ENCODE peak calls at places on chromosomes 7 and 10, in four cellular contexts. G, O, Y and F are unnamed samples.

GRCh38 chr10:117004627-117005453 is at the start of gene SHTN1:
- DNase-seq in Y (peak; percentile 39), G (peak; percentile 68), O (peak; percentile 24), F (no peak)

GRCh38 chr10:112548535-112549276 is 101.7 kb downstream of the VTI1A start:
- DNase-seq in Y (no peak), G (no peak), O (no peak), F (no peak)

GRCh38 chr10:113600569-113600968 is 47.7 kb downstream of the HABP2 start:
- DNase-seq in Y (no peak), G (no peak), O (no peak), F (no peak)

GRCh38 chr7:40746841-40747556 is 612.2 kb downstream of the SUGCT start:
- DNase-seq in O (no peak), Y (no peak), G (peak; percentile 50), F (no peak)

GRCh38 chr7:30796105-30796869 is 25.1 kb downstream of the MINDY4 start:
- DNase-seq in Y (peak; percentile 31), O (no peak), G (peak; percentile 76), F (no peak)

GRCh38 chr7:114073711-114074110 is 154.9 kb upstream of the PPP1R3A start:
- DNase-seq in G (no peak), O (no peak), Y (no peak), F (no peak)

GRCh38 chr7:143300959-143301617 is 12.9 kb downstream of the CASP2 start:
- DNase-seq in Y (no peak), G (no peak), O (no peak), F (no peak)

GRCh38 chr10:45008524-45009161 is 7.9 kb downstream of the ZNF22 start:
- DNase-seq in O (no peak), G (peak; percentile 86), Y (peak; percentile 58), F (peak; percentile 66)

GRCh38 chr10:60414877-60415585 is 25.4 kb upstream of the ANK3 start:
- DNase-seq in G (peak; percentile 96), O (no peak), Y (peak; percentile 85), F (peak; percentile 77)

GRCh38 chr7:150379590-150380379 is 655 bp downstream of the ZNF775 start:
- DNase-seq in O (no peak), Y (no peak), G (peak; percentile 50), F (no peak)

GRCh38 chr7:74454059-74454947 is 597 bp downstream of the GTF2IRD1 start:
- DNase-seq in G (no peak), Y (no peak), O (peak; percentile 34), F (no peak)

GRCh38 chr7:42314696-42315095 is 77.7 kb upstream of the GLI3 start:
- DNase-seq in G (peak; percentile 68), Y (no peak), O (no peak), F (no peak)

GRCh38 chr10:125823663-125824251 is 411 bp downstream of the BCCIP start:
- DNase-seq in G (peak; percentile 6), O (no peak), Y (no peak), F (no peak)

GRCh38 chr7:122300607-122301079 is 3.9 kb downstream of the FEZF1 start:
- DNase-seq in O (no peak), Y (no peak), G (no peak), F (no peak)

GRCh38 chr10:55410415-55410885 is 609.4 kb upstream of the PCDH15 start:
- DNase-seq in G (no peak), O (no peak), Y (no peak), F (no peak)